ENCODE peak calls at places on chromosomes 2 and 18, in four cellular contexts. One of them, this sample, is unnamed.

GRCh38 chr2:128499367-128500135 is 180.9 kb upstream of the HS6ST1 start:
- DNase-seq in RKO: no peak
- DNase-seq in AG09319: no peak
- DNase-seq in AML-193: no peak
- DNase-seq in this sample: no peak

GRCh38 chr18:35099911-35100310 is 58.7 kb downstream of the MAPRE2 start:
- DNase-seq in RKO: peak
- DNase-seq in AG09319: no peak
- DNase-seq in AML-193: no peak
- DNase-seq in this sample: no peak

GRCh38 chr18:31134988-31135529 is 27.6 kb downstream of the DSC1 start:
- DNase-seq in RKO: no peak
- DNase-seq in AG09319: no peak
- DNase-seq in AML-193: no peak
- DNase-seq in this sample: no peak

GRCh38 chr18:37368110-37368812 is 197.3 kb downstream of the CELF4 start:
- DNase-seq in RKO: no peak
- DNase-seq in AG09319: no peak
- DNase-seq in AML-193: no peak
- DNase-seq in this sample: no peak

GRCh38 chr2:26456701-26457224 is 21.2 kb downstream of the OTOF start:
- DNase-seq in RKO: peak
- DNase-seq in AG09319: no peak
- DNase-seq in AML-193: no peak
- DNase-seq in this sample: no peak

GRCh38 chr18:59685501-59685900 is 11.7 kb downstream of the CCBE1 start:
- DNase-seq in RKO: no peak
- DNase-seq in AG09319: no peak
- DNase-seq in AML-193: no peak
- DNase-seq in this sample: no peak

GRCh38 chr2:121880283-121880682 is 124.8 kb downstream of the TSN start:
- DNase-seq in RKO: no peak
- DNase-seq in AG09319: no peak
- DNase-seq in AML-193: no peak
- DNase-seq in this sample: no peak

GRCh38 chr2:73359915-73360697 is 25.5 kb upstream of the ALMS1 start:
- DNase-seq in RKO: peak
- DNase-seq in AG09319: no peak
- DNase-seq in AML-193: no peak
- DNase-seq in this sample: no peak